ENCODE peak calls at places on chromosomes 11 and 22, in four cellular contexts. C is endothelial cell, Z is ovary, B is aorta. K is an unnamed sample.

GRCh38 chr11:96337541-96338530 is 5.2 kb downstream of the MAML2 start:
- DNase-seq in C (no peak), Z (no peak), B (peak; percentile 65), K (no peak)

GRCh38 chr22:47203554-47203991 is 441.1 kb downstream of the TBC1D22A start:
- DNase-seq in C (no peak), Z (peak; percentile 79), B (peak; percentile 38), K (no peak)

GRCh38 chr11:57217053-57217452 is 20.0 kb downstream of the APLNR start:
- DNase-seq in C (no peak), Z (no peak), B (no peak), K (peak; percentile 61)

GRCh38 chr11:36363361-36364272 is 67.5 kb downstream of the PRR5L start:
- DNase-seq in C (peak; percentile 42), Z (no peak), B (no peak), K (no peak)

GRCh38 chr11:8833568-8834275 is 77.3 kb upstream of the AKIP1 start:
- DNase-seq in C (no peak), Z (no peak), B (no peak), K (no peak)

GRCh38 chr11:8055111-8055835 is 25.7 kb upstream of the TUB start:
- DNase-seq in C (no peak), Z (no peak), B (no peak), K (no peak)

GRCh38 chr22:26471522-26471921 is 12.1 kb downstream of the HPS4 start:
- DNase-seq in C (no peak), Z (no peak), B (no peak), K (no peak)

GRCh38 chr11:113875414-113876073 is at the start of gene USP28:
- DNase-seq in C (peak; percentile 99), Z (peak; percentile 98), B (peak; percentile 99), K (peak; percentile 99)

GRCh38 chr11:109998921-109999320 is 94.3 kb upstream of the ZC3H12C start:
- DNase-seq in C (no peak), Z (no peak), B (no peak), K (no peak)

GRCh38 chr11:44779736-44780520 is 53.2 kb downstream of the TSPAN18 start:
- DNase-seq in C (no peak), Z (no peak), B (no peak), K (no peak)

GRCh38 chr22:49764151-49764581 is 63.5 kb downstream of the BRD1 start:
- DNase-seq in C (no peak), Z (no peak), B (peak; percentile 40), K (no peak)

K was measured in Right ventricle myocardium superior.